ENCODE peak calls at places on chromosomes 6 and 20, in six cellular contexts. G is lower lobe of right lung; O is activated CD8-positive, alpha-beta T cell treated with anti-CD3 and anti-CD28 coated beads for 36 hours; L is natural killer cell; Z is GM12878; T is omental fat pad. Y is an unnamed sample.

GRCh38 chr6:53483423-53484353 is 61.2 kb downstream of the GCLC start:
- ATAC-seq in G (peak; percentile 47), O (peak; percentile 34), L (peak; percentile 48), Z (peak; percentile 60), T (no peak), Y (peak; percentile 16)

GRCh38 chr6:79705456-79705995 is 74.4 kb downstream of the SH3BGRL2 start:
- ATAC-seq in G (no peak), O (no peak), L (no peak), Z (no peak), T (no peak), Y (no peak)

GRCh38 chr20:3248993-3249347 is 10.0 kb upstream of the SLC4A11 start:
- ATAC-seq in G (peak; percentile 17), O (peak; percentile 39), L (no peak), Z (no peak), T (no peak), Y (peak; percentile 8)

GRCh38 chr6:108114861-108115597 is 40.5 kb upstream of the OSTM1 start:
- ATAC-seq in G (peak; percentile 52), O (peak; percentile 15), L (no peak), Z (no peak), T (no peak), Y (no peak)

GRCh38 chr6:85360794-85361642 is 88.9 kb upstream of the NT5E start:
- ATAC-seq in G (peak; percentile 85), O (peak; percentile 63), L (no peak), Z (peak; percentile 31), T (peak; percentile 90), Y (peak; percentile 89)

GRCh38 chr6:153312633-153313032 is 181.6 kb upstream of the RGS17 start:
- ATAC-seq in G (peak; percentile 69), O (no peak), L (no peak), Z (peak; percentile 85), T (no peak), Y (no peak)

GRCh38 chr6:10960171-10960570 is 73.3 kb downstream of the SYCP2L start:
- ATAC-seq in G (no peak), O (no peak), L (no peak), Z (no peak), T (no peak), Y (no peak)

GRCh38 chr6:45986746-45987274 is 28.9 kb downstream of the CLIC5 start:
- ATAC-seq in G (no peak), O (no peak), L (no peak), Z (no peak), T (no peak), Y (no peak)

GRCh38 chr6:166957087-166957804 is 896 bp upstream of the RNASET2 start:
- ATAC-seq in G (peak; percentile 74), O (peak; percentile 38), L (peak; percentile 12), Z (peak; percentile 56), T (peak; percentile 25), Y (peak; percentile 22)

GRCh38 chr20:31654534-31654933 is 16.8 kb downstream of the COX4I2 start:
- ATAC-seq in G (no peak), O (peak; percentile 14), L (no peak), Z (no peak), T (no peak), Y (no peak)

GRCh38 chr20:32823078-32823477 is 3.3 kb downstream of the MAPRE1 start:
- ATAC-seq in G (no peak), O (no peak), L (no peak), Z (no peak), T (peak; percentile 62), Y (peak; percentile 30)

GRCh38 chr6:28209753-28210535 is 15.1 kb upstream of the ZSCAN9 start:
- ATAC-seq in G (no peak), O (no peak), L (no peak), Z (no peak), T (no peak), Y (no peak)

GRCh38 chr6:10531513-10531912 is 10.4 kb downstream of the GCNT2 start:
- ATAC-seq in G (peak; percentile 38), O (no peak), L (no peak), Z (peak; percentile 40), T (no peak), Y (no peak)

GRCh38 chr6:150684715-150685459 is 85.2 kb downstream of the PLEKHG1 start:
- ATAC-seq in G (no peak), O (no peak), L (no peak), Z (no peak), T (no peak), Y (peak; percentile 35)

GRCh38 chr6:33015798-33016197 is 6.4 kb upstream of the HLA-DOA start:
- ATAC-seq in G (no peak), O (no peak), L (no peak), Z (no peak), T (no peak), Y (no peak)

DNA sequence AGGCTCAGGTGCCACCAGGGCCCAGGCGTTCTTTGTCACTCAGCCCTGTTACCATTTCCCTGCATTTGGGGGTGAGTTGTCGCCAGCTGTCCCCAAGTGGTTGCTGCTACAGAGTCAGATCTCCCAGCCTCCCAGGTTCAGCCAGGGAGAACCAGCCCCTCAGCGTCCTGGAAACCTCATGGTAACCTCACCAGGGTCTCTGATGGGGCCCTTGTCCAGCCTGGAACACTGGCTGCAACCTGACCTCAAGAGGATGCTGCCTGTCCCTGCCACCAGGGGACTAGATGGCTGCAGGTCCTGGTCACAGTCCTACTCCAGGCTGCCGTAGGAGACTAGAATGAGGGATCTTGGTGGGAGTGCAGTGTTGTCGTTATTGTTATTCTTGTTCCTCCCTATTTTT is 228.3 kb upstream of the PDE10A start:
- ATAC-seq in G (no peak), O (no peak), L (no peak), Z (no peak), T (no peak), Y (no peak)
- TF ChIP-seq CTCF in G (no peak), O (no peak), L (no peak), Z (no peak), T (no peak), Y (no peak)

DNA sequence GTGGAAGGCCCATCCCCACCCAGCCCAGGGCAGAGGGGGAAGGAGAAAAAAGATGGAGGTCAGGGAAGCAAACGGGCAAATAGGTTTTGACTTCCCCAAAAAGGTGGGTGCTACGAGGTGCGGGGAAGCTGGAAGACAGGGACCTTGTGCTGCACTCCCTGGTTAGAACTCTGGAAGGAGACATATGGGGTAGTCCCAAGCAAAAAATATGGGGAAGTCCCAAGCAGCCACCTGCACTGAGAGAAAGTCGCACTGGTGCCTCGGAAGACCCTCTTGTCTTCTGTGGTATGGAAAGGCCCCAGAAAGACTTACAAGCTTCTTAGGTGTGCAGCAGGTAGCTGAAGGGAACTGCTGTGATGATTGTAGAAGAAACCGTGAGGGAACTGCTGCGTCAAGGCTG is 93.8 kb upstream of the CEP85L start:
- ATAC-seq in G (no peak), O (no peak), L (no peak), Z (no peak), T (no peak), Y (no peak)
- TF ChIP-seq CTCF in G (no peak), O (no peak), L (no peak), Z (no peak), T (no peak), Y (no peak)

DNA sequence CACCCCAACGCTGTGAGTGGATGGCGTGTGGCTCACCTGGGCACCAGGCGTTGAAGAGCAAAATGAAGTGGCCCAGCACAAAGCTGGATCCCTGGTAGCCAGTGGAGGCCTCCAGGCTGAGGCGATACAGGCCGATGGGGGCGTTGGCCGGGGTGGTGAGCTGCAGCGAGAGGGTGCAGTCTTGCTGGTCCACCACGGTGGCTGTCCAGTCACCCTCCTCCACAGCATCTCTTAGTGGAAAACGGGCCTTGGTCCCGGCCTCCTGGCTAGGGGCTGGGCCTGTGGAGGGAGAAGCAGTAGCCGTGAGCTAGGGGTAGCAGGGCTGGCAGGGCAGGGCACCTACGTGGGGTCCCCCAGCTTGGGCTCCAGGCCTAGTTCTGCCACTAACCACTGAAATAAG is 9.3 kb downstream of the TGM2 start:
- ATAC-seq in G (no peak), O (no peak), L (no peak), Z (no peak), T (no peak), Y (no peak)
- TF ChIP-seq CTCF in G (no peak), O (no peak), L (no peak), Z (no peak), T (no peak), Y (no peak)

GRCh38 chr6:139891471-139891870 is 517.0 kb upstream of the CITED2 start:
- ATAC-seq in G (no peak), O (no peak), L (no peak), Z (no peak), T (no peak), Y (no peak)

GRCh38 chr6:139894271-139894670 is 519.8 kb upstream of the CITED2 start:
- ATAC-seq in G (no peak), O (no peak), L (no peak), Z (no peak), T (no peak), Y (no peak)

GRCh38 chr6:139895205-139895793 is 520.9 kb upstream of the CITED2 start:
- ATAC-seq in G (no peak), O (no peak), L (no peak), Z (no peak), T (no peak), Y (no peak)
- TF ChIP-seq CTCF in G (no peak), O (no peak), L (no peak), Z (no peak), T (no peak), Y (peak; percentile 22)

GRCh38 chr6:1264619-1265445 is 47.1 kb upstream of the FOXQ1 start:
- ATAC-seq in G (no peak), O (no peak), L (no peak), Z (no peak), T (no peak), Y (no peak)

GRCh38 chr6:1266686-1267056 is 45.2 kb upstream of the FOXQ1 start:
- ATAC-seq in G (no peak), O (no peak), L (no peak), Z (no peak), T (no peak), Y (no peak)

GRCh38 chr6:1263850-1264377 is 48.0 kb upstream of the FOXQ1 start:
- ATAC-seq in G (no peak), O (no peak), L (no peak), Z (no peak), T (no peak), Y (no peak)

GRCh38 chr6:1262704-1263038 is 49.2 kb upstream of the FOXQ1 start:
- ATAC-seq in G (no peak), O (no peak), L (no peak), Z (no peak), T (no peak), Y (no peak)

GRCh38 chr6:1263039-1263849 is 48.7 kb upstream of the FOXQ1 start:
- ATAC-seq in G (peak; percentile 81), O (no peak), L (no peak), Z (no peak), T (no peak), Y (no peak)
- TF ChIP-seq CTCF in G (peak; percentile 37), O (no peak), L (no peak), Z (no peak), T (no peak), Y (no peak)

Y was measured in gastroesophageal sphincter.